ENCODE peak calls at places on chromosomes 5 and 9, in six cellular contexts. One of them, this sample, is unnamed.

GRCh38 chr9:69090943-69091342 is 55.4 kb downstream of the FXN start:
- DNase-seq in psoas muscle: no peak
- DNase-seq in suprapubic skin: no peak
- DNase-seq in neuronal stem cell: no peak
- DNase-seq in hepatocyte: no peak
- DNase-seq in AG04450: no peak
- DNase-seq in this sample: no peak

GRCh38 chr9:2628926-2629325 is 7.3 kb downstream of the VLDLR start:
- DNase-seq in AG04450: no peak
- DNase-seq in suprapubic skin: no peak
- DNase-seq in psoas muscle: no peak
- DNase-seq in neuronal stem cell: no peak
- DNase-seq in hepatocyte: no peak
- DNase-seq in this sample: no peak

GRCh38 chr5:44664711-44665100 is 144.0 kb upstream of the MRPS30 start:
- DNase-seq in AG04450: no peak
- DNase-seq in suprapubic skin: no peak
- DNase-seq in hepatocyte: no peak
- DNase-seq in neuronal stem cell: no peak
- DNase-seq in psoas muscle: no peak
- DNase-seq in this sample: no peak

GRCh38 chr9:131873361-131873760 is 133.5 kb upstream of the RAPGEF1 start:
- DNase-seq in psoas muscle: no peak
- DNase-seq in AG04450: no peak
- DNase-seq in hepatocyte: no peak
- DNase-seq in neuronal stem cell: no peak
- DNase-seq in suprapubic skin: no peak
- DNase-seq in this sample: no peak

GRCh38 chr5:12237837-12238575 is 333.8 kb upstream of the CTNND2 start:
- DNase-seq in hepatocyte: no peak
- DNase-seq in psoas muscle: no peak
- DNase-seq in neuronal stem cell: no peak
- DNase-seq in AG04450: no peak
- DNase-seq in suprapubic skin: no peak
- DNase-seq in this sample: no peak

GRCh38 chr9:15831384-15831783 is 278.5 kb downstream of the CCDC171 start:
- DNase-seq in hepatocyte: no peak
- DNase-seq in suprapubic skin: no peak
- DNase-seq in psoas muscle: no peak
- DNase-seq in AG04450: no peak
- DNase-seq in neuronal stem cell: no peak
- DNase-seq in this sample: no peak

GRCh38 chr5:172859966-172860365 is 25.9 kb downstream of the ERGIC1 start:
- DNase-seq in AG04450: no peak
- DNase-seq in hepatocyte: no peak
- DNase-seq in suprapubic skin: no peak
- DNase-seq in psoas muscle: no peak
- DNase-seq in neuronal stem cell: no peak
- DNase-seq in this sample: no peak

GRCh38 chr9:127890053-127890452 is 9.3 kb downstream of the ST6GALNAC6 start:
- DNase-seq in neuronal stem cell: no peak
- DNase-seq in suprapubic skin: no peak
- DNase-seq in hepatocyte: no peak
- DNase-seq in AG04450: no peak
- DNase-seq in psoas muscle: no peak
- DNase-seq in this sample: no peak

GRCh38 chr5:66741394-66741793 is 145.2 kb downstream of the MAST4 start:
- DNase-seq in suprapubic skin: no peak
- DNase-seq in hepatocyte: peak; percentile 17
- DNase-seq in psoas muscle: no peak
- DNase-seq in AG04450: no peak
- DNase-seq in neuronal stem cell: no peak
- DNase-seq in this sample: no peak

GRCh38 chr9:22447607-22448305 is 1.1 kb downstream of the DMRTA1 start:
- DNase-seq in AG04450: no peak
- DNase-seq in neuronal stem cell: no peak
- DNase-seq in psoas muscle: no peak
- DNase-seq in hepatocyte: peak; percentile 8
- DNase-seq in suprapubic skin: no peak
- DNase-seq in this sample: no peak

GRCh38 chr5:134142088-134142487 is 27.6 kb downstream of the TCF7 start:
- DNase-seq in hepatocyte: peak; percentile 26
- DNase-seq in neuronal stem cell: no peak
- DNase-seq in psoas muscle: no peak
- DNase-seq in AG04450: no peak
- DNase-seq in suprapubic skin: no peak
- DNase-seq in this sample: no peak

GRCh38 chr5:45696206-45696836 is at the start of gene HCN1:
- DNase-seq in suprapubic skin: peak; percentile 78
- DNase-seq in psoas muscle: peak; percentile 89
- DNase-seq in AG04450: no peak
- DNase-seq in hepatocyte: peak; percentile 95
- DNase-seq in neuronal stem cell: peak; percentile 78
- DNase-seq in this sample: no peak

GRCh38 chr9:8552732-8553131 is 753.2 kb upstream of the DMAC1 start:
- DNase-seq in hepatocyte: no peak
- DNase-seq in neuronal stem cell: no peak
- DNase-seq in AG04450: no peak
- DNase-seq in suprapubic skin: no peak
- DNase-seq in psoas muscle: no peak
- DNase-seq in this sample: no peak

GRCh38 chr9:130578865-130579737 is at the start of gene FUBP3:
- DNase-seq in hepatocyte: peak; percentile 96
- DNase-seq in AG04450: peak; percentile 61
- DNase-seq in suprapubic skin: peak; percentile 96
- DNase-seq in psoas muscle: peak; percentile 97
- DNase-seq in neuronal stem cell: peak; percentile 88
- DNase-seq in this sample: peak; percentile 93

GRCh38 chr9:92406506-92406905 is 2.1 kb upstream of the OGN start:
- DNase-seq in neuronal stem cell: no peak
- DNase-seq in suprapubic skin: no peak
- DNase-seq in hepatocyte: peak; percentile 25
- DNase-seq in AG04450: no peak
- DNase-seq in psoas muscle: no peak
- DNase-seq in this sample: peak; percentile 30

GRCh38 chr5:66178799-66179198 is 34.7 kb downstream of the SREK1 start:
- DNase-seq in neuronal stem cell: no peak
- DNase-seq in AG04450: no peak
- DNase-seq in psoas muscle: no peak
- DNase-seq in hepatocyte: no peak
- DNase-seq in suprapubic skin: no peak
- DNase-seq in this sample: no peak

GRCh38 chr9:17065062-17065461 is 69.8 kb upstream of the CNTLN start:
- DNase-seq in psoas muscle: no peak
- DNase-seq in hepatocyte: no peak
- DNase-seq in AG04450: no peak
- DNase-seq in suprapubic skin: no peak
- DNase-seq in neuronal stem cell: no peak
- DNase-seq in this sample: no peak

GRCh38 chr9:109181284-109181683 is 14.2 kb upstream of the FRRS1L start:
- DNase-seq in suprapubic skin: no peak
- DNase-seq in AG04450: no peak
- DNase-seq in neuronal stem cell: no peak
- DNase-seq in psoas muscle: no peak
- DNase-seq in hepatocyte: no peak
- DNase-seq in this sample: peak; percentile 30

GRCh38 chr5:134648425-134649162 is at the start of gene SEC24A:
- DNase-seq in suprapubic skin: peak; percentile 91
- DNase-seq in hepatocyte: peak; percentile 97
- DNase-seq in psoas muscle: peak; percentile 97
- DNase-seq in neuronal stem cell: peak; percentile 81
- DNase-seq in AG04450: peak; percentile 59
- DNase-seq in this sample: peak; percentile 86

GRCh38 chr9:93662016-93662638 is 85.7 kb downstream of the PHF2 start:
- DNase-seq in suprapubic skin: no peak
- DNase-seq in neuronal stem cell: no peak
- DNase-seq in psoas muscle: no peak
- DNase-seq in AG04450: no peak
- DNase-seq in hepatocyte: no peak
- DNase-seq in this sample: no peak

GRCh38 chr5:178644826-178645545 is 18.1 kb upstream of the CLK4 start:
- DNase-seq in hepatocyte: no peak
- DNase-seq in AG04450: no peak
- DNase-seq in suprapubic skin: no peak
- DNase-seq in neuronal stem cell: no peak
- DNase-seq in psoas muscle: no peak
- DNase-seq in this sample: no peak

GRCh38 chr5:148998174-148998797 is 64.6 kb downstream of the SH3TC2 start:
- DNase-seq in suprapubic skin: no peak
- DNase-seq in neuronal stem cell: peak; percentile 20
- DNase-seq in hepatocyte: peak; percentile 70
- DNase-seq in psoas muscle: no peak
- DNase-seq in AG04450: no peak
- DNase-seq in this sample: peak; percentile 17

GRCh38 chr9:124296094-124296493 is 38.3 kb downstream of the NEK6 start:
- DNase-seq in psoas muscle: no peak
- DNase-seq in neuronal stem cell: no peak
- DNase-seq in suprapubic skin: no peak
- DNase-seq in AG04450: no peak
- DNase-seq in hepatocyte: no peak
- DNase-seq in this sample: no peak

DNA sequence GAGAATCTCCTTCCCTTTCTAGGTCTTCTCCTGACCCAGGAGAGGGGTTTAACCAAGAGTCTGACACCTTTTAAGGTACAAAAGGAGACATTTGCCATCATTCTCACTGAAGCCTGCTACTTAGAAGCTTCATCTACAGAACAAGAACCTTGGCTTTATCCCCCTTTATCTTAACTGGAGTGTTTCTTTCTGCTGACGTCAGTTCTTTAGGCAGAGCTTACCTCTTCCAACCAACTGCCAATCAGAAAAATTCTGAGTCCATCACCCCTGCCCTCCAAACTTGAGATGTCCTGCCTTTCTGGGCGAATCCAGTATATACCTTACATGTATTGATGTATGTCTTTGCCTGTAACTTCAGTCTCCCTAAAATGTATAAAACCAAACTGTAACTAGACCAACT is 37.2 kb downstream of the PLEKHG4B start:
- DNase-seq in AG04450: no peak
- DNase-seq in psoas muscle: no peak
- DNase-seq in suprapubic skin: no peak
- DNase-seq in neuronal stem cell: no peak
- DNase-seq in hepatocyte: no peak
- DNase-seq in this sample: no peak
- H3K9me3 ChIP-seq in AG04450: no peaks in the 10 kb centered on the region
- H3K9me3 ChIP-seq in psoas muscle: peaks cover 8% of the 10 kb centered on the region
- H3K9me3 ChIP-seq in suprapubic skin: no peaks in the 10 kb centered on the region
- H3K9me3 ChIP-seq in neuronal stem cell: peaks cover 20% of the 10 kb centered on the region
- H3K9me3 ChIP-seq in hepatocyte: no peaks in the 10 kb centered on the region
- H3K9me3 ChIP-seq in this sample: no peaks in the 10 kb centered on the region

GRCh38 chr5:3345195-3345594 is 250.4 kb upstream of the IRX1 start:
- DNase-seq in psoas muscle: peak; percentile 12
- DNase-seq in neuronal stem cell: no peak
- DNase-seq in hepatocyte: no peak
- DNase-seq in AG04450: no peak
- DNase-seq in suprapubic skin: no peak
- DNase-seq in this sample: no peak

GRCh38 chr5:3349704-3350565 is 245.7 kb upstream of the IRX1 start:
- DNase-seq in suprapubic skin: no peak
- DNase-seq in neuronal stem cell: no peak
- DNase-seq in AG04450: no peak
- DNase-seq in psoas muscle: no peak
- DNase-seq in hepatocyte: no peak
- DNase-seq in this sample: no peak

GRCh38 chr5:3346111-3346820 is 249.4 kb upstream of the IRX1 start:
- DNase-seq in AG04450: no peak
- DNase-seq in suprapubic skin: no peak
- DNase-seq in neuronal stem cell: no peak
- DNase-seq in hepatocyte: no peak
- DNase-seq in psoas muscle: peak; percentile 20
- DNase-seq in this sample: no peak

GRCh38 chr5:3348576-3349535 is 246.8 kb upstream of the IRX1 start:
- DNase-seq in AG04450: no peak
- DNase-seq in neuronal stem cell: no peak
- DNase-seq in psoas muscle: peak; percentile 22
- DNase-seq in suprapubic skin: no peak
- DNase-seq in hepatocyte: no peak
- DNase-seq in this sample: no peak

GRCh38 chr5:3347741-3348140 is 247.9 kb upstream of the IRX1 start:
- DNase-seq in suprapubic skin: no peak
- DNase-seq in AG04450: no peak
- DNase-seq in neuronal stem cell: no peak
- DNase-seq in psoas muscle: peak; percentile 7
- DNase-seq in hepatocyte: no peak
- DNase-seq in this sample: no peak
- H3K9me3 ChIP-seq in suprapubic skin: no peaks in the 10 kb centered on the region
- H3K9me3 ChIP-seq in AG04450: peaks cover 80% of the 10 kb centered on the region
- H3K9me3 ChIP-seq in neuronal stem cell: no peaks in the 10 kb centered on the region
- H3K9me3 ChIP-seq in psoas muscle: no peaks in the 10 kb centered on the region
- H3K9me3 ChIP-seq in hepatocyte: no peaks in the 10 kb centered on the region
- H3K9me3 ChIP-seq in this sample: no peaks in the 10 kb centered on the region

GRCh38 chr9:101408374-101409078 is 9.9 kb downstream of the ZNF189 start:
- DNase-seq in suprapubic skin: no peak
- DNase-seq in psoas muscle: no peak
- DNase-seq in hepatocyte: no peak
- DNase-seq in AG04450: no peak
- DNase-seq in neuronal stem cell: no peak
- DNase-seq in this sample: no peak
- H3K9me3 ChIP-seq in suprapubic skin: peaks cover 82% of the 10 kb centered on the region
- H3K9me3 ChIP-seq in psoas muscle: peaks cover 95% of the 10 kb centered on the region
- H3K9me3 ChIP-seq in hepatocyte: peaks cover 95% of the 10 kb centered on the region
- H3K9me3 ChIP-seq in AG04450: peaks cover 16% of the 10 kb centered on the region
- H3K9me3 ChIP-seq in neuronal stem cell: peaks cover 84% of the 10 kb centered on the region
- H3K9me3 ChIP-seq in this sample: peaks cover 26% of the 10 kb centered on the region

DNA sequence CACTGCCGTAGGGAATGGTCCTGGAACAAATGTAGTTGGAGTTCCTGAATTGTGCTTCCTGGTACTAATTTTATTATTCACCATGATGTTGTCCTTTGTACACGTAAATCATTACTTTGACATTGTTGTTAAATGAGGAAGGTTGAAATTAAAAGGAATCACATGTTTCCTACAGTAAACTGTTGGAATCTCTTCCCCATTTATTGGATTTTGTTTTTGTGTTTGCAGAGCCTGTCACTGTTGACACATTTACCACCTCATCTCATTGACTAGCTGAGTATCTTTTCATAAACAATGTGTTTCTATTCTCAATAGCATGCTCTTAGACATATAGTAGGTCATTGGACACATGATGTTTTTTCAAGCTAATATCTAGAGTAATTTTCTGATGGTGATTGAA is 1012.5 kb downstream of the NR2F1-AS1 start:
- DNase-seq in suprapubic skin: no peak
- DNase-seq in psoas muscle: no peak
- DNase-seq in hepatocyte: no peak
- DNase-seq in AG04450: no peak
- DNase-seq in neuronal stem cell: no peak
- DNase-seq in this sample: no peak
- H3K9me3 ChIP-seq in suprapubic skin: no peaks in the 10 kb centered on the region
- H3K9me3 ChIP-seq in psoas muscle: no peaks in the 10 kb centered on the region
- H3K9me3 ChIP-seq in hepatocyte: no peaks in the 10 kb centered on the region
- H3K9me3 ChIP-seq in AG04450: no peaks in the 10 kb centered on the region
- H3K9me3 ChIP-seq in neuronal stem cell: no peaks in the 10 kb centered on the region
- H3K9me3 ChIP-seq in this sample: no peaks in the 10 kb centered on the region

This sample was measured in naive thymus-derived CD4-positive, alpha-beta T cell.